ENCODE peak calls at places on chromosomes 3 and 15, in seven cellular contexts. H, E, G, B, T, Q and I are unnamed samples.

GRCh38 chr15:57611938-57612337 is 20.2 kb downstream of the MYZAP start:
- DNase-seq in H (no peak), E (peak; percentile 20), G (peak; percentile 53), B (peak; percentile 28), T (no peak), Q (no peak), I (no peak)

GRCh38 chr15:33201376-33202189 is 7.1 kb upstream of the FMN1 start:
- DNase-seq in H (no peak), E (peak; percentile 67), G (peak; percentile 63), B (peak; percentile 49), T (no peak), Q (no peak), I (peak; percentile 47)

GRCh38 chr3:37590328-37591079 is 271.2 kb upstream of the CTDSPL start:
- DNase-seq in H (no peak), E (peak; percentile 5), G (peak; percentile 76), B (no peak), T (no peak), Q (no peak), I (no peak)

GRCh38 chr3:166986000-166986399 is 394.1 kb downstream of the ZBBX start:
- DNase-seq in H (no peak), E (no peak), G (no peak), B (no peak), T (no peak), Q (no peak), I (no peak)

GRCh38 chr15:38226867-38227266 is 25.8 kb upstream of the SPRED1 start:
- DNase-seq in H (no peak), E (peak; percentile 81), G (no peak), B (no peak), T (peak; percentile 11), Q (no peak), I (no peak)

GRCh38 chr3:13025090-13025489 is 48.1 kb downstream of the IQSEC1 start:
- DNase-seq in H (no peak), E (peak; percentile 84), G (peak; percentile 86), B (no peak), T (no peak), Q (peak; percentile 12), I (no peak)

GRCh38 chr3:77065750-77066149 is 25.9 kb downstream of the ROBO2 start:
- DNase-seq in H (no peak), E (no peak), G (no peak), B (no peak), T (no peak), Q (no peak), I (no peak)

GRCh38 chr15:68560501-68561113 is 18.2 kb upstream of the CORO2B start:
- DNase-seq in H (no peak), E (no peak), G (no peak), B (no peak), T (peak; percentile 71), Q (no peak), I (peak; percentile 36)

GRCh38 chr3:162437480-162437879 is 940.9 kb downstream of the OTOL1 start:
- DNase-seq in H (no peak), E (peak; percentile 75), G (no peak), B (no peak), T (no peak), Q (no peak), I (no peak)

GRCh38 chr15:58608129-58608590 is 141.3 kb downstream of the ADAM10 start:
- DNase-seq in H (no peak), E (peak; percentile 74), G (no peak), B (no peak), T (no peak), Q (no peak), I (no peak)

GRCh38 chr15:63157891-63158431 is 684 bp upstream of the RPS27L start:
- DNase-seq in H (no peak), E (peak; percentile 83), G (peak; percentile 70), B (no peak), T (no peak), Q (no peak), I (peak; percentile 39)

GRCh38 chr3:8712871-8713360 is 20.7 kb upstream of the CAV3 start:
- DNase-seq in H (no peak), E (no peak), G (no peak), B (no peak), T (no peak), Q (no peak), I (no peak)

GRCh38 chr3:45199837-45200648 is 26.0 kb downstream of the TMEM158 start:
- DNase-seq in H (no peak), E (peak; percentile 95), G (no peak), B (no peak), T (no peak), Q (no peak), I (no peak)

GRCh38 chr3:73614385-73614784 is 10.4 kb downstream of the PDZRN3 start:
- DNase-seq in H (no peak), E (peak; percentile 53), G (no peak), B (no peak), T (no peak), Q (no peak), I (no peak)

GRCh38 chr3:162391301-162391700 is 894.7 kb downstream of the OTOL1 start:
- DNase-seq in H (no peak), E (peak; percentile 68), G (no peak), B (no peak), T (no peak), Q (no peak), I (no peak)

GRCh38 chr15:89395996-89396395 is 61.4 kb upstream of the POLG start:
- DNase-seq in H (no peak), E (no peak), G (no peak), B (no peak), T (no peak), Q (no peak), I (no peak)

GRCh38 chr3:99838755-99839154 is 21.1 kb downstream of the CMSS1 start:
- DNase-seq in H (no peak), E (no peak), G (no peak), B (no peak), T (no peak), Q (no peak), I (no peak)

GRCh38 chr3:84965141-84965540 is 6.4 kb downstream of the CADM2 start:
- DNase-seq in H (no peak), E (no peak), G (no peak), B (peak; percentile 78), T (no peak), Q (peak; percentile 22), I (peak; percentile 72)

GRCh38 chr3:117282506-117282905 is 572.9 kb downstream of the TUSC7 start:
- DNase-seq in H (no peak), E (no peak), G (no peak), B (no peak), T (peak; percentile 14), Q (no peak), I (peak; percentile 29)

GRCh38 chr3:46517016-46517770 is 19.4 kb downstream of the RTP3 start:
- DNase-seq in H (no peak), E (peak; percentile 92), G (no peak), B (no peak), T (no peak), Q (no peak), I (no peak)

GRCh38 chr15:97521894-97522293 is 438.6 kb upstream of the ARRDC4 start:
- DNase-seq in H (no peak), E (peak; percentile 0), G (no peak), B (peak; percentile 11), T (no peak), Q (no peak), I (peak; percentile 52)

GRCh38 chr3:20668411-20668810 is 482.4 kb upstream of the SGO1 start:
- DNase-seq in H (no peak), E (peak; percentile 44), G (no peak), B (peak; percentile 53), T (no peak), Q (peak; percentile 69), I (peak; percentile 20)

GRCh38 chr3:13793451-13793850 is 86.4 kb downstream of the WNT7A start:
- DNase-seq in H (no peak), E (no peak), G (no peak), B (no peak), T (no peak), Q (no peak), I (no peak)